ENCODE peak calls at places on chromosomes 7 and 10, in eight cellular contexts. Q, J, Z, M, O, V, P and B are unnamed samples.

GRCh38 chr7:51288896-51289607 is 27.6 kb downstream of the COBL start:
- DNase-seq in V (no peak), Q (no peak), Z (no peak), M (no peak), P (no peak), J (no peak), O (no peak), B (no peak)

GRCh38 chr10:48608926-48609325 is 4.1 kb upstream of the ARHGAP22 start:
- DNase-seq in M (no peak), Q (no peak), V (peak; percentile 37), P (peak; percentile 51), O (peak; percentile 30), J (no peak), Z (no peak), B (peak; percentile 34)

GRCh38 chr10:119680050-119680449 is 28.9 kb downstream of the BAG3 start:
- DNase-seq in V (peak; percentile 90), M (no peak), J (peak; percentile 25), O (peak; percentile 89), Q (no peak), Z (peak; percentile 97), P (peak; percentile 82), B (peak; percentile 69)

GRCh38 chr10:100575781-100576635 is 40.3 kb downstream of the HIF1AN start:
- DNase-seq in Z (no peak), P (no peak), V (no peak), O (no peak), Q (no peak), J (no peak), M (no peak), B (no peak)

GRCh38 chr10:101012525-101013364 is 13.1 kb downstream of the LZTS2 start:
- DNase-seq in Z (peak; percentile 87), Q (peak; percentile 84), J (peak; percentile 82), V (peak; percentile 91), M (peak; percentile 90), P (peak; percentile 95), O (peak; percentile 99), B (peak; percentile 90)

GRCh38 chr10:133359554-133359971 is 1.7 kb upstream of the FUOM start:
- DNase-seq in P (no peak), M (no peak), O (peak; percentile 87), Z (peak; percentile 15), V (no peak), Q (no peak), J (no peak), B (no peak)

GRCh38 chr10:14389981-14390590 is 59.4 kb upstream of the FRMD4A start:
- DNase-seq in M (no peak), J (no peak), Q (peak; percentile 85), O (no peak), Z (no peak), P (no peak), V (no peak), B (no peak)

GRCh38 chr7:90483236-90483635 is 13.8 kb downstream of the PTTG1IP2 start:
- DNase-seq in Z (peak; percentile 65), P (no peak), M (no peak), J (no peak), V (no peak), O (no peak), Q (no peak), B (peak; percentile 8)

GRCh38 chr10:4315529-4315928 is 510.5 kb upstream of the AKR1E2 start:
- DNase-seq in Z (no peak), Q (no peak), V (peak; percentile 81), M (no peak), O (no peak), J (no peak), P (peak; percentile 65), B (peak; percentile 81)

GRCh38 chr7:4244635-4245034 is 437.5 kb upstream of the FOXK1 start:
- DNase-seq in M (no peak), Q (no peak), Z (no peak), J (no peak), O (no peak), V (no peak), P (no peak), B (no peak)

GRCh38 chr10:70283445-70284399 is at the start of gene NPFFR1:
- DNase-seq in M (peak; percentile 79), Z (no peak), J (no peak), V (no peak), P (no peak), O (no peak), Q (no peak), B (no peak)

GRCh38 chr10:77829356-77829755 is 97.2 kb downstream of the DLG5 start:
- DNase-seq in M (no peak), O (no peak), P (no peak), J (no peak), Z (no peak), V (no peak), Q (no peak), B (no peak)

GRCh38 chr10:110912374-110912773 is 6.6 kb downstream of the BBIP1 start:
- DNase-seq in Z (no peak), J (no peak), Q (no peak), V (peak; percentile 28), P (peak; percentile 80), O (peak; percentile 58), M (no peak), B (peak; percentile 59)

GRCh38 chr7:117637937-117638336 is 158.1 kb downstream of the CFTR start:
- DNase-seq in Q (no peak), J (no peak), Z (no peak), M (no peak), O (no peak), P (no peak), V (no peak), B (no peak)

GRCh38 chr10:97648557-97649404 is 8.3 kb downstream of the PI4K2A start:
- DNase-seq in Q (peak; percentile 62), M (no peak), O (peak; percentile 97), Z (peak; percentile 97), J (peak; percentile 36), V (peak; percentile 87), P (peak; percentile 96), B (peak; percentile 94)

GRCh38 chr7:41051525-41051924 is 651.4 kb downstream of the INHBA start:
- DNase-seq in Z (no peak), P (no peak), J (no peak), V (no peak), M (no peak), Q (no peak), O (no peak), B (no peak)

GRCh38 chr10:5757766-5758517 is 55.3 kb downstream of the GDI2 start:
- DNase-seq in V (no peak), Z (no peak), P (no peak), J (no peak), M (no peak), Q (no peak), O (no peak), B (no peak)

GRCh38 chr10:132290631-132291030 is 17.1 kb downstream of the STK32C start:
- DNase-seq in Q (no peak), P (no peak), J (no peak), V (no peak), Z (no peak), O (no peak), M (peak; percentile 57), B (no peak)

GRCh38 chr10:100043796-100044195 is 34.0 kb upstream of the DNMBP start:
- DNase-seq in J (peak; percentile 7), Z (peak; percentile 62), P (peak; percentile 40), O (no peak), Q (no peak), V (peak; percentile 86), M (no peak), B (peak; percentile 41)

GRCh38 chr10:70585555-70586243 is 16.8 kb downstream of the PRF1 start:
- DNase-seq in M (no peak), P (no peak), J (no peak), V (no peak), Q (no peak), Z (no peak), O (no peak), B (no peak)

GRCh38 chr7:88147949-88148348 is 71.9 kb downstream of the SRI start:
- DNase-seq in J (no peak), O (no peak), Q (no peak), Z (no peak), V (no peak), P (no peak), M (no peak), B (no peak)

GRCh38 chr10:59465089-59465488 is 102.7 kb upstream of the FAM13C start:
- DNase-seq in M (no peak), O (peak; percentile 30), Q (peak; percentile 3), J (no peak), V (peak; percentile 64), Z (peak; percentile 46), P (peak; percentile 53), B (peak; percentile 34)
- TF ChIP-seq CTCF in M (no peak), O (peak; percentile 55), Q (no peak), J (no peak), V (peak; percentile 45), Z (peak; percentile 39), P (peak; percentile 40), B (peak; percentile 33)

GRCh38 chr10:26779176-26779860 is 81.4 kb downstream of the ABI1 start:
- DNase-seq in Z (peak; percentile 74), Q (no peak), V (no peak), J (peak; percentile 22), M (no peak), O (no peak), P (no peak), B (no peak)

GRCh38 chr10:26777686-26778085 is 80.2 kb downstream of the PDSS1 start:
- DNase-seq in P (no peak), M (no peak), V (no peak), J (no peak), Z (no peak), Q (no peak), O (no peak), B (no peak)

GRCh38 chr10:26781797-26782196 is 79.0 kb downstream of the ABI1 start:
- DNase-seq in P (peak; percentile 38), Z (peak; percentile 80), Q (no peak), M (no peak), J (no peak), O (no peak), V (no peak), B (peak; percentile 25)

GRCh38 chr10:26780106-26780792 is 80.5 kb downstream of the ABI1 start:
- DNase-seq in O (no peak), P (no peak), Q (peak; percentile 24), V (no peak), J (no peak), M (no peak), Z (no peak), B (no peak)

GRCh38 chr10:26780793-26781601 is 79.8 kb downstream of the ABI1 start:
- DNase-seq in Z (peak; percentile 100), J (no peak), V (peak; percentile 77), P (peak; percentile 95), M (no peak), Q (peak; percentile 67), O (peak; percentile 81), B (peak; percentile 87)
- H3K4me3 ChIP-seq in Z (no peak overlapping the region), J (no peak overlapping the region), V (no peak overlapping the region), P (no peak overlapping the region), M (no peak overlapping the region), Q (no peak overlapping the region), O (peak overlapping the region; percentile 1), B (no peak overlapping the region)

GRCh38 chr7:28062197-28062988 is 118.2 kb downstream of the JAZF1 start:
- DNase-seq in J (peak; percentile 87), P (peak; percentile 65), Q (peak; percentile 54), M (peak; percentile 87), V (peak; percentile 74), O (peak; percentile 64), Z (peak; percentile 60), B (peak; percentile 82)
- TF ChIP-seq CTCF in J (peak; percentile 87), P (peak; percentile 58), Q (peak; percentile 74), M (no peak), V (peak; percentile 81), O (peak; percentile 83), Z (peak; percentile 72), B (peak; percentile 73)

GRCh38 chr7:132592947-132593335 is 16.7 kb upstream of the PLXNA4 start:
- DNase-seq in M (no peak), V (no peak), Z (no peak), J (no peak), Q (no peak), O (no peak), P (no peak), B (no peak)
- H3K4me3 ChIP-seq in M (no peak overlapping the region), V (no peak overlapping the region), Z (no peak overlapping the region), J (no peak overlapping the region), Q (no peak overlapping the region), O (no peak overlapping the region), P (no peak overlapping the region), B (no peak overlapping the region)